ENCODE peak calls at places on chromosomes 13 and 19, in five cellular contexts. B is K562, T is H1, X is HCT116, O is HepG2. F is an unnamed sample.

GRCh38 chr13:45615501-45616101 is at the start of gene ERICH6B:
- DNase-seq in O (no peak), T (peak), B (no peak), X (no peak), F (peak)

GRCh38 chr13:90738881-90739280 is 608.6 kb upstream of the MIR17HG start:
- DNase-seq in X (no peak), B (no peak), O (no peak), T (no peak), F (no peak)

GRCh38 chr13:84137292-84137691 is 255.0 kb upstream of the SLITRK1 start:
- DNase-seq in X (no peak), O (no peak), B (no peak), T (no peak), F (peak)

GRCh38 chr13:111411186-111411858 is 90.9 kb downstream of the TEX29 start:
- DNase-seq in O (no peak), B (no peak), T (no peak), X (no peak), F (no peak)

GRCh38 chr13:50745542-50745941 is 98.0 kb downstream of the DLEU7 start:
- DNase-seq in O (no peak), T (no peak), B (no peak), X (no peak), F (no peak)

GRCh38 chr19:19416280-19416679 is 10.8 kb downstream of the GATAD2A start:
- DNase-seq in B (peak), T (no peak), O (no peak), X (no peak), F (no peak)

GRCh38 chr13:90238433-90238832 is 1109.1 kb upstream of the MIR17HG start:
- DNase-seq in T (no peak), X (no peak), O (no peak), B (no peak), F (peak)

GRCh38 chr13:109385161-109385560 is 401.2 kb downstream of the IRS2 start:
- DNase-seq in X (no peak), T (no peak), B (no peak), O (no peak), F (peak)

GRCh38 chr19:4557971-4558941 is 1.2 kb downstream of the SEMA6B start:
- DNase-seq in B (no peak), X (no peak), T (no peak), O (no peak), F (no peak)

GRCh38 chr19:44752816-44753618 is 4.5 kb downstream of the BCL3 start:
- DNase-seq in O (peak), T (no peak), B (peak), X (no peak), F (peak)

GRCh38 chr13:97880298-97880675 is 73.2 kb upstream of the IPO5 start:
- DNase-seq in O (no peak), T (no peak), B (no peak), X (no peak), F (no peak)

GRCh38 chr19:28934626-28935025 is 278.3 kb downstream of the UQCRFS1 start:
- DNase-seq in X (no peak), T (no peak), O (no peak), B (no peak), F (no peak)

GRCh38 chr13:109074436-109074835 is 445.0 kb downstream of the MYO16 start:
- DNase-seq in T (no peak), X (no peak), B (no peak), O (no peak), F (no peak)

GRCh38 chr13:39496487-39496998 is 106.5 kb downstream of the LHFPL6 start:
- DNase-seq in T (no peak), O (no peak), X (no peak), B (no peak), F (no peak)

GRCh38 chr13:51801631-51802099 is 2.3 kb downstream of the DHRS12 start:
- DNase-seq in O (no peak), B (no peak), T (no peak), X (no peak), F (no peak)

GRCh38 chr13:80161219-80161618 is 179.7 kb downstream of the SPRY2 start:
- DNase-seq in O (no peak), B (no peak), X (no peak), T (no peak), F (peak)

GRCh38 chr13:51733656-51734334 is 70.2 kb downstream of the DHRS12 start:
- DNase-seq in T (no peak), X (no peak), O (no peak), B (no peak), F (peak)

GRCh38 chr13:26602783-26603182 is 45.3 kb downstream of the WASF3 start:
- DNase-seq in B (no peak), T (no peak), X (no peak), O (no peak), F (no peak)

GRCh38 chr13:75356426-75356825 is 125.5 kb downstream of the TBC1D4 start:
- DNase-seq in O (no peak), T (no peak), X (no peak), B (no peak), F (no peak)

GRCh38 chr19:3369337-3370213 is 3.2 kb downstream of the NFIC start:
- DNase-seq in T (no peak), O (no peak), B (no peak), X (no peak), F (no peak)

GRCh38 chr13:79124183-79124582 is 281.9 kb downstream of the RBM26 start:
- DNase-seq in X (no peak), B (no peak), O (no peak), T (no peak), F (no peak)

GRCh38 chr19:8259142-8259921 is 48.8 kb downstream of the CD320 start:
- DNase-seq in T (no peak), X (no peak), O (no peak), B (no peak), F (peak)

GRCh38 chr13:24004971-24005370 is 107.7 kb upstream of the C1QTNF9B start:
- DNase-seq in X (no peak), O (no peak), B (no peak), T (no peak), F (no peak)

GRCh38 chr13:40540707-40541044 is 125.8 kb downstream of the FOXO1 start:
- DNase-seq in B (no peak), O (no peak), X (no peak), T (no peak), F (no peak)

GRCh38 chr19:13847033-13847899 is 29.7 kb upstream of the NANOS3 start:
- DNase-seq in O (peak), T (no peak), X (peak), B (peak), F (peak)

GRCh38 chr19:45560038-45560437 is 24.6 kb downstream of the OPA3 start:
- DNase-seq in X (no peak), T (no peak), O (no peak), B (peak), F (no peak)

GRCh38 chr19:46460981-46461380 is 10.4 kb downstream of the PNMA8A start:
- DNase-seq in B (no peak), X (no peak), O (no peak), T (no peak), F (no peak)

GRCh38 chr13:40344270-40345148 is 321.9 kb downstream of the FOXO1 start:
- DNase-seq in T (no peak), B (no peak), X (no peak), O (peak), F (no peak)

GRCh38 chr13:30798776-30799625 is 63.7 kb downstream of the ALOX5AP start:
- DNase-seq in B (no peak), T (no peak), O (peak), X (no peak), F (no peak)

GRCh38 chr13:114032121-114032799 is 58.4 kb upstream of the C13orf46 start:
- DNase-seq in B (no peak), T (no peak), O (peak), X (no peak), F (no peak)

GRCh38 chr13:94065741-94066140 is 413.7 kb downstream of the DCT start:
- DNase-seq in O (no peak), T (no peak), B (no peak), X (no peak), F (no peak)

GRCh38 chr13:66748712-66749111 is 481.4 kb downstream of the PCDH9 start:
- DNase-seq in O (no peak), X (no peak), T (no peak), B (no peak), F (no peak)

GRCh38 chr13:79448413-79448812 is 32.5 kb upstream of the NDFIP2 start:
- DNase-seq in O (no peak), X (no peak), B (no peak), T (no peak), F (peak)

GRCh38 chr13:95624020-95624419 is 20.5 kb downstream of the DZIP1 start:
- DNase-seq in X (peak), T (no peak), B (peak), O (peak), F (peak)

GRCh38 chr13:95614641-95615245 is 29.8 kb downstream of the DZIP1 start:
- DNase-seq in B (no peak), X (no peak), O (no peak), T (no peak), F (no peak)

GRCh38 chr13:95623141-95623540 is 21.4 kb downstream of the DZIP1 start:
- DNase-seq in B (no peak), O (no peak), T (no peak), X (no peak), F (no peak)

GRCh38 chr13:95615539-95615938 is 29.0 kb downstream of the DZIP1 start:
- DNase-seq in O (no peak), B (no peak), T (no peak), X (no peak), F (no peak)

DNA sequence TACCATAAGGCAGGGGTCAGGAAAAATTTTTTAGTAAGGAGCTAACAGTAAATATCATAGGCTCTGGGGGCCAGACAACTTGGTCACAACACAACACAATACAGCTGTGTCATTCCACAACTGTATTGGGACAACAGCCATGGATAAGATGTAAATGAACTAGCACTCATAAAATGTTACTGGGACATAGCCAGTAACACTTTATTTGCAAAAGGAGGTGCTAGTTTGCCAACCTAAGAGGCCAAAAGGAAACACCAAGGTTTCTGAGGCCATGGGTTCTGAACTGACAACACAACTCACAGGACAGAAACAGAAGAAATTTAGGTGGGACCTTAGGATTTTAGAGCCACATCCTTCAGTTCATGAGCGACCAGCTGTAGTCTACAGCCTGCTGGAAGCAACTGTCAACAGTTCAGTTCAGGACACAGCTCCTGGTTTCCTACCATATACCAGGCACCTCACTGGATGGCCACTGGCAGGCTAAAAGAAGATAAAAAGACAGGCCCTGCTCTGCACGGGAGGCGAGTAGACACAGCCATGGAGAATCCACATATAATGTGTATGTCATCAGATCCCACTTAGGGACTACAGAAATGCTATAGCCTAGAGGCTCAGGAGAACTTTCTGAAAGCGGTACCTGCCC is 23.9 kb downstream of the DZIP1 start:
- DNase-seq in X (no peak), O (no peak), B (no peak), T (no peak), F (no peak)
- TF ChIP-seq POLR2A in X (no peak), O (no peak), B (no peak), T (no peak), F (no peak)

GRCh38 chr19:34188388-34188787 is 16.1 kb downstream of the LSM14A start:
- DNase-seq in O (no peak), B (no peak), T (no peak), X (no peak), F (peak)
- TF ChIP-seq MAX in O (no peak), B (no peak), T (no peak), X (no peak), F (no peak)

GRCh38 chr19:30024091-30024490 is 82.1 kb downstream of the URI1 start:
- DNase-seq in O (no peak), T (no peak), X (no peak), B (no peak), F (no peak)
- TF ChIP-seq POLR2A in O (no peak), T (no peak), X (no peak), B (no peak), F (no peak)

GRCh38 chr19:51457351-51458013 is 772 bp downstream of the SIGLEC8 start:
- DNase-seq in O (no peak), B (no peak), T (no peak), X (no peak), F (no peak)
- TF ChIP-seq MAX in O (no peak), B (no peak), T (no peak), X (no peak), F (no peak)

DNA sequence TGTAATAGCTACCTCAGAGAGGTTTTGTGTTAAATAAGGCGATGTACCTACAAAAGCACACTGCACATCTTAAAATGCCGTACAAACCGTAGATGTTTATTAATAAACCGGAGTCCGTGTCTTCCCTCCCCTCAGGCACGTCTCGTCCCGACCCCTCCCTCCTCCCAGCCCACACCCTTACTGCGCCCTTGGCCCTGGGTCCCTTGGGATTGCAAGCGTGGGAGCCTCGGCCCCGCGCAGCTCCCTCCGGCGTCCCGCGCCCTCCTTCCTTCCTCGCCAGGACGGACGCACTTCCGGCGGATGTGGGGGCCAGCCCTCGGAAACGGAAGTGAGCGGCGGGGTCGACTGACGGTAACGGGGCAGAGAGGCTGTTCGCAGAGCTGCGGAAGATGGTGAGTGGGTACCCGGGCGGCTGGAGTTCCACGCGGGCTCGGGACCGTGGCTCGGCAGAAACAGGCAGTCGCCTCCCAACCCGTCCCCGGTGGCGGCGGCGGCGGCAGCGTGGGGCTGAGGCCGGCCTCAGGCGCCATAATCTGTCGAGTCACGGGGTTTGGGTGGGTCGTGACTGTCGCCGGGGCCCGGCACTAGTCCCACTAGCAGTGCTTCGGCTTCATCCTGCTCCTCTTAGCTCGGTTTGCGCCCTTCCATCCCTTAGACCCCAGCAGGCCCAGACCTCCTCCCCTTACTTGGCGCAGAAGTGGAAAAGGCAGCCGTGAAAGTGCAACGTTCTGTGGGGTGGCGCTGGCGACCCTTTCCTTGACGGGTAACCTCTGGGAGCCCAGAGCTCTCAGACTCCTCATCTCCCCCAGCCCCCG is at the start of gene POMP:
- DNase-seq in X (peak), B (peak), T (peak), O (peak), F (peak)
- TF ChIP-seq POLR2A in X (peak), B (peak), T (peak), O (peak), F (peak)

GRCh38 chr19:18304194-18304495 is 18.7 kb downstream of the LSM4 start:
- DNase-seq in T (no peak), O (no peak), B (no peak), X (no peak), F (no peak)
- TF ChIP-seq MAX in T (no peak), O (no peak), B (no peak), X (no peak), F (no peak)

GRCh38 chr19:927707-928401 is 2.0 kb downstream of the ARID3A start:
- DNase-seq in B (no peak), T (no peak), O (no peak), X (no peak), F (peak)

GRCh38 chr19:925087-925911 is 536 bp upstream of the ARID3A start:
- DNase-seq in X (peak), T (peak), B (peak), O (peak), F (peak)

GRCh38 chr19:927044-927706 is 1.3 kb downstream of the ARID3A start:
- DNase-seq in O (peak), T (no peak), B (peak), X (no peak), F (peak)

GRCh38 chr19:926595-927043 is 784 bp downstream of the ARID3A start:
- DNase-seq in X (no peak), T (no peak), B (no peak), O (no peak), F (no peak)

GRCh38 chr19:925912-926594 is at the start of gene ARID3A:
- DNase-seq in T (no peak), X (no peak), B (no peak), O (no peak), F (peak)
- TF ChIP-seq POLR2A in T (no peak), X (no peak), B (no peak), O (no peak), F (no peak)

GRCh38 chr19:511101-511841 is 4.0 kb downstream of the TPGS1 start:
- DNase-seq in B (no peak), T (no peak), X (peak), O (no peak), F (peak)
- TF ChIP-seq MAX in B (no peak), T (no peak), X (no peak), O (no peak), F (no peak)

GRCh38 chr19:52171321-52172169 is at the start of gene ZNF836:
- DNase-seq in O (peak), T (peak), B (peak), X (no peak), F (peak)
- TF ChIP-seq POLR2A in O (peak), T (no peak), B (no peak), X (no peak), F (no peak)

DNA sequence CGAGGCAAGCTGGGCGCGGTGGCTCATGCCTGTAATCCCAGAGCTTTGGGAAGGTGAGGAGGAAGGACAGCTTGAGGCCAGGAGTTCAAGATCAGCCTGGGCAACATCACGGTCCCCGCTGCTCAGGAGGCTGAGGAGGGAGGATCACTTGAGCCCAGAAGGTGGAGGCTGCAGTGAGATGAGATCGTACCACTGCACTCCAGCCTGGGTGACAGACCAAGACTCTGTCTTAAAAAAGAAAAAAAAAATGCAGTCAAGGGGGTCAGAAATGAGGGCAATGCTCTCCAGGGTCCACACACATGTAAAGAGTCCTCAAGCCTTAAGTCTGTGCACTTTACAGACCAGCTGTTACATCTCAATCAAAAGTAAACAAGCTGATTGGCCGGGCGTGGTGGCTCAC is 8.5 kb downstream of the R3HDM4 start:
- DNase-seq in B (no peak), O (no peak), X (no peak), T (no peak), F (no peak)
- TF ChIP-seq MAX in B (no peak), O (no peak), X (no peak), T (no peak), F (no peak)

F was measured in NB4.